ENCODE peak calls at places on chromosomes 1 and 21, in seven cellular contexts. D is breast epithelium, M is epithelial cell of esophagus, A is heart right ventricle, F is ovary, V is endothelial cell of umbilical vein, S is IMR-90. E is an unnamed sample.

GRCh38 chr1:203182377-203182927 is 4.1 kb downstream of the CHI3L1 start:
- DNase-seq in M (no peak), S (no peak), F (no peak), D (no peak), A (no peak), V (no peak), E (no peak)

GRCh38 chr1:21668232-21669032 is 725 bp downstream of the RAP1GAP start:
- DNase-seq in D (no peak), V (no peak), S (no peak), A (no peak), F (no peak), M (no peak), E (no peak)

GRCh38 chr1:227910506-227910905 is 37.2 kb downstream of the WNT9A start:
- DNase-seq in A (no peak), S (no peak), M (no peak), F (peak), V (no peak), D (no peak), E (no peak)

GRCh38 chr1:240946926-240947325 is 335.0 kb upstream of the GREM2 start:
- DNase-seq in D (no peak), F (no peak), S (peak), M (peak), A (no peak), V (peak), E (peak)

GRCh38 chr1:154931940-154932487 is 4.5 kb downstream of the PMVK start:
- DNase-seq in F (no peak), S (no peak), V (no peak), M (peak), A (no peak), D (peak), E (no peak)

GRCh38 chr1:20921285-20921684 is 134.2 kb upstream of the HP1BP3 start:
- DNase-seq in F (no peak), A (no peak), D (no peak), S (peak), V (no peak), M (no peak), E (peak)

GRCh38 chr1:42392255-42392654 is 11.7 kb downstream of the RIMKLA start:
- DNase-seq in D (no peak), S (no peak), M (peak), F (no peak), A (no peak), V (no peak), E (no peak)

GRCh38 chr21:33199516-33200217 is 30.1 kb upstream of the IFNAR2 start:
- DNase-seq in F (peak), D (peak), V (peak), M (peak), S (peak), A (no peak), E (peak)

GRCh38 chr1:91693542-91693941 is 192.4 kb downstream of the TGFBR3 start:
- DNase-seq in V (no peak), M (no peak), F (peak), S (peak), A (peak), D (no peak), E (peak)

GRCh38 chr1:41431490-41432350 is 52.8 kb downstream of the EDN2 start:
- DNase-seq in V (peak), F (peak), A (peak), M (no peak), S (no peak), D (no peak), E (no peak)

DNA sequence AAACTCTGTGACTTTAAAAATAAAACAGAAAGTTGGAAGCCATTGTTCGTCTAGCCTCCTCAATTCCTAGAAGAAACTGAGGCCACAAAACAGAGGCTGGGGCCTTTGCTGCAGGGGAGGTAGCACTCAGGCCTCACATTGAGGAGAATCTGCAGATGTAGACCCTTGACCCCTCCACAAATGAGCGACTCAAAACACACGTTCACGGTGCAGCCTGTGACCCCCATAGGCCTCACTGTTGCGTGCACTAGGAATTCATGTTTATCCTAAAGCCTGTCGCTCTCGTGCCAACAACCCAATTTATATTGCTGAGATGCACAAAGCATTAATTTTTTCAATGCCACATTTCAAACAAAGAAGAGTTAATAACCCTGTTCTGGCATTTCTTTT is 5.6 kb downstream of the TMEM51 start:
- DNase-seq in A (no peak), V (no peak), M (no peak), S (peak), D (no peak), F (no peak), E (no peak)
- H3K4me3 ChIP-seq in A (peak), V (no peak), M (no peak), S (peak), D (no peak), F (no peak), E (no peak)

DNA sequence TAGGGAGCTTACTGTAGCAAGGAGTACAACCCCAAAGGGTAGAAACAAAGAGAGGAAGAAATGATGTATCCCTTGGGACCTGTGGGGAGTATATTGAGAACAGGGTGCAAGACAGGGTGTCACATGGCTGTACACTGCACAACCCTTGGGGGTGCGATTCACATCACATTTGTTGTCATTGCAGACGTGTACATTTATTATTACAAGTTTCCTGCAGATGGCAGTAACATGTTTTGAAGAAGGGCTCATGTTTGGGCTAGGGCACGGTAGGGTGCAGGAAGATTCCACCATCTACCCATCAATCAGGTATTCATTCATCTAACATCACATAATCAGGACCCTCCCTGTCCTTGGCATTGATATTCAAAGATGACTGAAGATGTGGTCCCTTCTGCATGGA is 62.5 kb downstream of the NDUFS5 start:
- DNase-seq in D (no peak), V (no peak), M (no peak), S (no peak), A (no peak), F (no peak), E (no peak)
- TF ChIP-seq CTCF in D (no peak), V (no peak), M (no peak), S (no peak), A (no peak), F (no peak), E (no peak)

DNA sequence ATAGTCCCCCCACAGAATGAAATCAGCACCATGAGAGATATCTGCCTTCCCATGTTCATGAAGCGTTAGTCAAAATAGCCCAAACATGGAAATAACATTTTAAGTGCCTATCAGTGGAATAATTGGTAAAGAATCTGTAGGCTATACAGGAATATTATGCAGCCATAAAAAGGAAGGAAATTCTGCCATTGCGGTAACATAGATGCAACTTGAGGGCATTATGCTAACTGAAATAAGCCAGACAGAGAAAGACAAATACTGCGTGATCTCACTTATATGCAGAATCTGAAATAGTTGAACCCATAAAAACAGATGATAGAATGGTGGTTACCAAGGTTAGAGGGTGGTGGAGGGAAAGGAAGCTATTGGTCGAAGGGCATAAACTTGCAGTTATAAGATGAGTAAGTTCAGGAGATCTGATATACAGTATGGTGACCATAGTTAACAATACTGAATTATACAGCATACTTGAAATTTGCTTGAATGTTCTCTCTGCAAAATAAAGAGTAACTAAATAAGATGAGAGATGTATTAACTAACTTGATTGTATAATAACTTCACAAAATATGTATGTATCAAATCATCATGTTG is 691 bp upstream of the IL23R start:
- DNase-seq in D (no peak), V (no peak), S (no peak), F (no peak), M (no peak), A (no peak), E (no peak)
- H3K4me3 ChIP-seq in D (no peak), V (no peak), S (no peak), F (no peak), M (no peak), A (no peak), E (no peak)

GRCh38 chr1:56411484-56412180 is 167.7 kb downstream of the PLPP3 start:
- DNase-seq in S (no peak), M (no peak), F (no peak), A (peak), V (peak), D (no peak), E (no peak)
- TF ChIP-seq CTCF in S (no peak), M (no peak), F (no peak), A (peak), V (peak), D (no peak), E (no peak)

DNA sequence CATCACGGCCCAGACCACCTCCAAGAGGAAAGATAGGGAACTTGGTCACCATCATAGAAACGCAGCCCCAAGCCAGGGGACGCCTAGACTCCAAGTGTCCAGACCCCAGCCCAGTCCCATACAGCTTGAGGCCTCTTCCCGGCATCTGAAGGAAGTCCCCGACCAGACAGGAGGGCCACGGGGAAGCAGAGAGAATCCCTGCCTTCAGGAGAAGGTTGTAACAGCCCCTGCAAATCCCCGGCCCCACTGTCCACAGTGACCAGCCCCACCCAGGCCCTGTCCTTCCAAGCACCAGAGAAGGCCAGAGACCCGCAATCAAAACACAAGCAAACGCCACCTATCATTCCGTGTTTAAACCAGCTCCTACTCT is 1.7 kb downstream of the SLC19A1 start:
- DNase-seq in D (no peak), F (no peak), A (no peak), V (no peak), M (no peak), S (no peak), E (no peak)
- H3K4me3 ChIP-seq in D (no peak), F (no peak), A (no peak), V (no peak), M (no peak), S (no peak), E (no peak)

DNA sequence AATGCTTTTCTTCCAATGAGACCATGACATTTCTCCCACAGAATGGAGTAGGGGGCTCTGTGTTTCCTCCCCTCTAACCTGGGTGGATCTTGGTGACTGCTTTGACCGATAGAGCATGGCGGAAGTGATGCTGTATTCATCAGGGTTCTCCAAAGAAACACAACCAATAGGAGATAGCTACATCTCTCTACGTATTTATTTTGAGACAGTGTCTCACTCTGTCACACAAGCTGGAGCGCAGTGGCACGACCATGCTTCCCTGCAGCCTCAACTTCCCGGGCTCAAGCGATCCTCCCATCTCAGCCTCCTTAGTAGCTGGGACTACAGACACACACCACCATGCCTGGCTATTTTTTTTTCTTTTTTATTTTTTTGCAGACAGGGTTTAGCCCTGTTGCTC is 29.5 kb upstream of the HNRNPU start:
- DNase-seq in S (no peak), M (no peak), D (no peak), V (no peak), A (no peak), F (no peak), E (no peak)
- TF ChIP-seq CTCF in S (no peak), M (no peak), D (no peak), V (no peak), A (no peak), F (no peak), E (no peak)

DNA sequence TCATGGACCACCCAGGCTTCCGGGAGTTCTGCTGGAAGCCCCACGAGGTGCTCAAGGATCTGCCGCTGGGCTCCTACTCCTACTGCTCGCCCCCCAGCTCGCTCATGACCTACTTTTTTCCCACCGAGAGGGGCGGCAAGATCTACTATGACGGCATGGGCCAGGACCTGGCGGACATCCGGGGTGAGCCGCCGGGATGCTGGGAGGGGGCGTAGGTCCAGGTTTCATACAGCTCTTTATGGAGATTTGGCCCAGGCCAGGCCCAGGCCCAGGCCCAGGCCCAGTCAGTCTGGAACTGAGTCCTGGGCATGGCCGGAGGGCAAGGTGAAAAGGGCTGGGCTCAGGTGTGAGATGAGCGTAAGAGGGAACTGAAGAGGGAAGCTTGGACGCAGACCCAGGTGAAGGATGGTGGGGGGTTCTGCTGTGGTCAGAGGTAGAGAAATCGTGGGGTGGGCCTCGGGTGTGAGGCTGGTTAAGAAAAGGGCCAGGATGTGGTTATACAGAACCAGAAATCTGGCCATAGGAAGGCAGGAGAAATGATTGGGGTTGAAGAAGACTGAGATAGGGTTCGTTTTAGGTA is 23.0 kb downstream of the DISP3 start:
- DNase-seq in F (peak), S (no peak), D (no peak), A (no peak), M (no peak), V (no peak), E (no peak)
- H3K4me3 ChIP-seq in F (no peak), S (no peak), D (no peak), A (no peak), M (no peak), V (no peak), E (no peak)

GRCh38 chr1:234579967-234580366 is 30.0 kb downstream of the IRF2BP2 start:
- DNase-seq in S (no peak), F (no peak), D (no peak), A (no peak), V (peak), M (peak), E (no peak)
- TF ChIP-seq CTCF in S (peak), F (no peak), D (no peak), A (no peak), V (no peak), M (peak), E (no peak)